ENCODE peak calls at places on chromosomes 7 and 10, in six cellular contexts. One of them, this sample, is unnamed.

GRCh38 chr7:110148054-110148453 is 942.9 kb upstream of the LRRN3 start:
- DNase-seq in BJ: no peak
- DNase-seq in caudate nucleus: peak
- DNase-seq in activated T-cell treated with anti-CD3 and anti-CD28 coated beads for 1 hour: no peak
- DNase-seq in stimulated activated CD4-positive, alpha-beta T cell treated with anti-CD3 and anti-CD28 coated beads, Interleukin-4, amount 100 ng/mL, for 4 hours: no peak
- DNase-seq in mesothelial cell of epicardium: no peak
- DNase-seq in this sample: no peak

GRCh38 chr7:70829221-70830059 is 302.5 kb upstream of the GALNT17 start:
- DNase-seq in BJ: no peak
- DNase-seq in caudate nucleus: peak
- DNase-seq in activated T-cell treated with anti-CD3 and anti-CD28 coated beads for 1 hour: peak
- DNase-seq in stimulated activated CD4-positive, alpha-beta T cell treated with anti-CD3 and anti-CD28 coated beads, Interleukin-4, amount 100 ng/mL, for 4 hours: peak
- DNase-seq in mesothelial cell of epicardium: peak
- DNase-seq in this sample: peak

GRCh38 chr7:157856873-157857577 is 520.2 kb downstream of the DNAJB6 start:
- DNase-seq in BJ: no peak
- DNase-seq in caudate nucleus: no peak
- DNase-seq in activated T-cell treated with anti-CD3 and anti-CD28 coated beads for 1 hour: no peak
- DNase-seq in stimulated activated CD4-positive, alpha-beta T cell treated with anti-CD3 and anti-CD28 coated beads, Interleukin-4, amount 100 ng/mL, for 4 hours: no peak
- DNase-seq in mesothelial cell of epicardium: no peak
- DNase-seq in this sample: no peak

GRCh38 chr10:94310369-94310768 is 52.4 kb downstream of the NOC3L start:
- DNase-seq in BJ: no peak
- DNase-seq in caudate nucleus: no peak
- DNase-seq in activated T-cell treated with anti-CD3 and anti-CD28 coated beads for 1 hour: no peak
- DNase-seq in stimulated activated CD4-positive, alpha-beta T cell treated with anti-CD3 and anti-CD28 coated beads, Interleukin-4, amount 100 ng/mL, for 4 hours: no peak
- DNase-seq in mesothelial cell of epicardium: no peak
- DNase-seq in this sample: no peak

GRCh38 chr7:117588352-117588794 is 108.5 kb downstream of the CFTR start:
- DNase-seq in BJ: no peak
- DNase-seq in caudate nucleus: no peak
- DNase-seq in activated T-cell treated with anti-CD3 and anti-CD28 coated beads for 1 hour: no peak
- DNase-seq in stimulated activated CD4-positive, alpha-beta T cell treated with anti-CD3 and anti-CD28 coated beads, Interleukin-4, amount 100 ng/mL, for 4 hours: no peak
- DNase-seq in mesothelial cell of epicardium: no peak
- DNase-seq in this sample: no peak

GRCh38 chr7:122858310-122858709 is 27.9 kb downstream of the CADPS2 start:
- DNase-seq in BJ: no peak
- DNase-seq in caudate nucleus: no peak
- DNase-seq in activated T-cell treated with anti-CD3 and anti-CD28 coated beads for 1 hour: no peak
- DNase-seq in stimulated activated CD4-positive, alpha-beta T cell treated with anti-CD3 and anti-CD28 coated beads, Interleukin-4, amount 100 ng/mL, for 4 hours: no peak
- DNase-seq in mesothelial cell of epicardium: no peak
- DNase-seq in this sample: no peak

GRCh38 chr10:78779339-78779955 is 289.3 kb upstream of the ZMIZ1 start:
- DNase-seq in BJ: no peak
- DNase-seq in caudate nucleus: no peak
- DNase-seq in activated T-cell treated with anti-CD3 and anti-CD28 coated beads for 1 hour: no peak
- DNase-seq in stimulated activated CD4-positive, alpha-beta T cell treated with anti-CD3 and anti-CD28 coated beads, Interleukin-4, amount 100 ng/mL, for 4 hours: no peak
- DNase-seq in mesothelial cell of epicardium: no peak
- DNase-seq in this sample: no peak

GRCh38 chr10:368579-369255 is 233.5 kb downstream of the ZMYND11 start:
- DNase-seq in BJ: no peak
- DNase-seq in caudate nucleus: no peak
- DNase-seq in activated T-cell treated with anti-CD3 and anti-CD28 coated beads for 1 hour: no peak
- DNase-seq in stimulated activated CD4-positive, alpha-beta T cell treated with anti-CD3 and anti-CD28 coated beads, Interleukin-4, amount 100 ng/mL, for 4 hours: no peak
- DNase-seq in mesothelial cell of epicardium: no peak
- DNase-seq in this sample: no peak

GRCh38 chr10:99370993-99371392 is 41.8 kb downstream of the CNNM1 start:
- DNase-seq in BJ: no peak
- DNase-seq in caudate nucleus: no peak
- DNase-seq in activated T-cell treated with anti-CD3 and anti-CD28 coated beads for 1 hour: no peak
- DNase-seq in stimulated activated CD4-positive, alpha-beta T cell treated with anti-CD3 and anti-CD28 coated beads, Interleukin-4, amount 100 ng/mL, for 4 hours: no peak
- DNase-seq in mesothelial cell of epicardium: no peak
- DNase-seq in this sample: no peak

GRCh38 chr7:90988523-90988922 is 275.7 kb upstream of the FZD1 start:
- DNase-seq in BJ: no peak
- DNase-seq in caudate nucleus: no peak
- DNase-seq in activated T-cell treated with anti-CD3 and anti-CD28 coated beads for 1 hour: no peak
- DNase-seq in stimulated activated CD4-positive, alpha-beta T cell treated with anti-CD3 and anti-CD28 coated beads, Interleukin-4, amount 100 ng/mL, for 4 hours: no peak
- DNase-seq in mesothelial cell of epicardium: no peak
- DNase-seq in this sample: no peak

GRCh38 chr10:97127960-97128850 is 57.6 kb downstream of the SLIT1 start:
- DNase-seq in BJ: no peak
- DNase-seq in caudate nucleus: peak
- DNase-seq in activated T-cell treated with anti-CD3 and anti-CD28 coated beads for 1 hour: no peak
- DNase-seq in stimulated activated CD4-positive, alpha-beta T cell treated with anti-CD3 and anti-CD28 coated beads, Interleukin-4, amount 100 ng/mL, for 4 hours: no peak
- DNase-seq in mesothelial cell of epicardium: no peak
- DNase-seq in this sample: no peak

GRCh38 chr7:76260171-76260703 is 42.2 kb upstream of the HSPB1 start:
- DNase-seq in BJ: no peak
- DNase-seq in caudate nucleus: no peak
- DNase-seq in activated T-cell treated with anti-CD3 and anti-CD28 coated beads for 1 hour: peak
- DNase-seq in stimulated activated CD4-positive, alpha-beta T cell treated with anti-CD3 and anti-CD28 coated beads, Interleukin-4, amount 100 ng/mL, for 4 hours: peak
- DNase-seq in mesothelial cell of epicardium: peak
- DNase-seq in this sample: no peak

GRCh38 chr10:22324893-22325271 is 4.0 kb downstream of the BMI1 start:
- DNase-seq in BJ: no peak
- DNase-seq in caudate nucleus: no peak
- DNase-seq in activated T-cell treated with anti-CD3 and anti-CD28 coated beads for 1 hour: no peak
- DNase-seq in stimulated activated CD4-positive, alpha-beta T cell treated with anti-CD3 and anti-CD28 coated beads, Interleukin-4, amount 100 ng/mL, for 4 hours: no peak
- DNase-seq in mesothelial cell of epicardium: no peak
- DNase-seq in this sample: no peak

GRCh38 chr10:79459243-79459642 is 13.8 kb upstream of the ZCCHC24 start:
- DNase-seq in BJ: no peak
- DNase-seq in caudate nucleus: no peak
- DNase-seq in activated T-cell treated with anti-CD3 and anti-CD28 coated beads for 1 hour: no peak
- DNase-seq in stimulated activated CD4-positive, alpha-beta T cell treated with anti-CD3 and anti-CD28 coated beads, Interleukin-4, amount 100 ng/mL, for 4 hours: no peak
- DNase-seq in mesothelial cell of epicardium: no peak
- DNase-seq in this sample: no peak

GRCh38 chr10:72567421-72567820 is 58.5 kb downstream of the MICU1 start:
- DNase-seq in BJ: no peak
- DNase-seq in caudate nucleus: no peak
- DNase-seq in activated T-cell treated with anti-CD3 and anti-CD28 coated beads for 1 hour: no peak
- DNase-seq in stimulated activated CD4-positive, alpha-beta T cell treated with anti-CD3 and anti-CD28 coated beads, Interleukin-4, amount 100 ng/mL, for 4 hours: no peak
- DNase-seq in mesothelial cell of epicardium: no peak
- DNase-seq in this sample: no peak

GRCh38 chr10:49598164-49598856 is 11.8 kb upstream of the SLC18A3 start:
- DNase-seq in BJ: no peak
- DNase-seq in caudate nucleus: no peak
- DNase-seq in activated T-cell treated with anti-CD3 and anti-CD28 coated beads for 1 hour: no peak
- DNase-seq in stimulated activated CD4-positive, alpha-beta T cell treated with anti-CD3 and anti-CD28 coated beads, Interleukin-4, amount 100 ng/mL, for 4 hours: no peak
- DNase-seq in mesothelial cell of epicardium: no peak
- DNase-seq in this sample: no peak

GRCh38 chr10:83908987-83909386 is 230.3 kb upstream of the GHITM start:
- DNase-seq in BJ: no peak
- DNase-seq in caudate nucleus: no peak
- DNase-seq in activated T-cell treated with anti-CD3 and anti-CD28 coated beads for 1 hour: no peak
- DNase-seq in stimulated activated CD4-positive, alpha-beta T cell treated with anti-CD3 and anti-CD28 coated beads, Interleukin-4, amount 100 ng/mL, for 4 hours: no peak
- DNase-seq in mesothelial cell of epicardium: no peak
- DNase-seq in this sample: no peak

This sample was measured in memory B cell.